ENCODE peak calls at places on chromosome 5, in ten cellular contexts. F is HL-60, N is transverse colon, P is astrocyte of the spinal cord, S is heart left ventricle, I is PC-9, T is esophagus squamous epithelium, G is Peyer's patch, B is fibroblast of pulmonary artery, H is HepG2. K is an unnamed sample.

GRCh38 chr5:76710991-76711390 is 4.9 kb upstream of the F2R start:
- DNase-seq in B (no peak), G (no peak), I (no peak), P (no peak), S (no peak), F (no peak), N (no peak), H (no peak), T (no peak), K (peak; percentile 94)

GRCh38 chr5:2750026-2750757 is 1.3 kb downstream of the IRX2 start:
- DNase-seq in S (no peak), G (no peak), H (no peak), F (no peak), T (no peak), P (peak; percentile 43), I (no peak), N (no peak), B (no peak), K (no peak)

GRCh38 chr5:71719092-71719964 is at the start of gene CARTPT:
- DNase-seq in N (no peak), H (no peak), S (no peak), F (no peak), G (no peak), P (peak; percentile 16), I (no peak), B (peak; percentile 35), T (no peak), K (no peak)

GRCh38 chr5:150291388-150292385 is 2.1 kb upstream of the CAMK2A start:
- DNase-seq in I (no peak), F (no peak), P (peak; percentile 20), H (no peak), N (no peak), S (no peak), T (no peak), G (no peak), B (no peak), K (no peak)

GRCh38 chr5:172530835-172531703 is 76.7 kb upstream of the SH3PXD2B start:
- DNase-seq in G (no peak), T (no peak), F (no peak), N (no peak), P (no peak), S (no peak), B (no peak), I (no peak), H (no peak), K (no peak)

GRCh38 chr5:124935060-124935459 is 188.6 kb upstream of the ZNF608 start:
- DNase-seq in T (no peak), G (peak; percentile 63), I (no peak), H (no peak), S (no peak), P (no peak), F (no peak), N (peak; percentile 27), B (no peak), K (no peak)

GRCh38 chr5:6581090-6581489 is 51.8 kb downstream of the NSUN2 start:
- DNase-seq in T (no peak), S (no peak), P (no peak), H (no peak), F (no peak), I (no peak), N (no peak), G (no peak), B (no peak), K (no peak)

GRCh38 chr5:94670726-94671125 is 52.3 kb downstream of the SLF1 start:
- DNase-seq in P (no peak), B (peak; percentile 28), I (no peak), N (no peak), H (no peak), S (no peak), F (no peak), G (no peak), T (no peak), K (no peak)

GRCh38 chr5:14420136-14420808 is 161.3 kb upstream of the OTULINL start:
- DNase-seq in H (no peak), G (no peak), F (no peak), B (no peak), N (no peak), T (no peak), I (no peak), P (no peak), S (no peak), K (peak; percentile 32)

GRCh38 chr5:128195316-128195715 is 111.8 kb downstream of the SLC12A2 start:
- DNase-seq in P (no peak), G (no peak), H (no peak), I (no peak), S (no peak), T (no peak), B (no peak), N (no peak), F (no peak), K (no peak)

GRCh38 chr5:154727361-154727760 is 27.8 kb upstream of the LARP1 start:
- DNase-seq in F (peak; percentile 31), T (no peak), S (no peak), B (no peak), H (no peak), N (no peak), I (no peak), G (no peak), P (no peak), K (no peak)

GRCh38 chr5:141628175-141628788 is 8.4 kb downstream of the HDAC3 start:
- DNase-seq in G (no peak), I (no peak), S (no peak), N (no peak), H (no peak), B (no peak), F (no peak), T (no peak), P (no peak), K (no peak)

GRCh38 chr5:113092683-113093082 is 116.1 kb downstream of the DCP2 start:
- DNase-seq in P (no peak), T (no peak), G (no peak), F (no peak), S (no peak), I (no peak), B (no peak), N (no peak), H (no peak), K (peak; percentile 71)

GRCh38 chr5:35338169-35338476 is 107.8 kb upstream of the PRLR start:
- DNase-seq in F (no peak), H (no peak), I (no peak), T (no peak), B (no peak), P (no peak), S (no peak), N (no peak), G (no peak), K (no peak)

GRCh38 chr5:74442466-74442865 is 198.1 kb downstream of the ENC1 start:
- DNase-seq in T (no peak), B (peak; percentile 42), F (no peak), P (no peak), H (no peak), I (no peak), N (no peak), S (no peak), G (no peak), K (no peak)

GRCh38 chr5:58200451-58200850 is 259.4 kb downstream of the PLK2 start:
- DNase-seq in F (no peak), N (no peak), B (no peak), T (no peak), G (no peak), H (no peak), P (no peak), S (no peak), I (no peak), K (no peak)

GRCh38 chr5:123265551-123265950 is 157.7 kb downstream of the CEP120 start:
- DNase-seq in H (no peak), F (no peak), T (no peak), G (no peak), P (peak; percentile 13), N (no peak), I (no peak), B (peak; percentile 14), S (no peak), K (peak; percentile 29)

GRCh38 chr5:173753307-173754168 is 134.6 kb upstream of the CPEB4 start:
- DNase-seq in T (no peak), G (no peak), S (peak; percentile 61), B (peak; percentile 47), H (peak; percentile 82), P (no peak), I (peak; percentile 41), F (no peak), N (no peak), K (peak; percentile 81)

GRCh38 chr5:80125962-80126480 is 90.9 kb downstream of the THBS4 start:
- DNase-seq in G (no peak), P (peak; percentile 84), I (no peak), T (no peak), H (no peak), B (peak; percentile 45), N (no peak), F (peak; percentile 78), S (no peak), K (peak; percentile 58)
- TF ChIP-seq CTCF in G (no peak), P (no peak), I (no peak), T (no peak), H (no peak), B (no peak), N (no peak), F (no peak), S (no peak), K (no peak)

DNA sequence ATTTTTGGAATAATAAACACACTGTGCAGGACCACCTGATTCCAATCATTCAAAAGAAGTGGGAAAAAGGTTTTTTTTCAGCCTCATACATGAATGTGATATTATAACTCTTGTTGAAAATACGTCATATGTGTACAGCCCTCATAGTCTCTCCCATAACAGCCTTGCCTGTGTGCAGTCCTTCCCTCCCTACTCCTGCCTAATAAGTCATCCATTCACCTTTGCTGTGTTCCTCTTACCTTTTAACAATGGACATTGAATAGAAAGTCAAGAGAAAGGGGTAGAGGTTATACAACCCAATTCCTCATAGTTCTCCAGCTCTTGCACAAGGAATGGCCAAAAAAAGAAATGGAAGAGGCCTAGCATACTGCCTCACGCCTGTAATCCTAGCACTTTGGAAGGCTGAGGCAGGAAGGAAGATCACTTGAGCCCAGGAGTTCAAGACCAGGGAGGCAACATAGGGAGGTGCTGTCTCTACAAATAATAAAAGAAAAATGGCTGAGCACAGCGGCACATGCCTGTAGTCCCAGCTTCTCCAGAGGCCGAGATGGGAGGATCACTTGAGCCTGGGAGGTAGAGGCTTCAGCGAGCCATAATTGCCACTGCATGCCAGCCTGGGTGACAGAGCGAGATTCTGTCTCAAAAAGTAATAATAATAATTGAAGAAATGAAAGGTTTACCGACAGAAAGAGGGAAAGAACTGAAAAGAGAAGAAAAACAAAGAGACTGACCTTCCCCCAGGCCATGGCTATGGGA is 356.1 kb upstream of the KIF2A start:
- DNase-seq in T (no peak), N (no peak), H (no peak), F (no peak), I (no peak), G (no peak), P (no peak), B (no peak), S (no peak), K (no peak)
- H3K4me3 ChIP-seq in T (no peak overlapping the region), N (no peak overlapping the region), H (no peak overlapping the region), F (no peak overlapping the region), I (no peak overlapping the region), G (no peak overlapping the region), P (no peak overlapping the region), B (no peak overlapping the region), S (no peak overlapping the region), K (no peak overlapping the region)

GRCh38 chr5:36370073-36370472 is 68.4 kb upstream of the RANBP3L start:
- DNase-seq in G (no peak), F (no peak), N (no peak), H (no peak), B (no peak), T (no peak), P (no peak), S (no peak), I (no peak), K (no peak)
- TF ChIP-seq CTCF in G (no peak), F (no peak), N (no peak), H (no peak), B (no peak), T (no peak), P (no peak), S (no peak), I (no peak), K (no peak)

GRCh38 chr5:138140268-138140667 is 1.0 kb upstream of the NME5 start:
- DNase-seq in H (no peak), B (no peak), S (no peak), F (no peak), T (no peak), I (no peak), P (no peak), G (no peak), N (no peak), K (no peak)
- H3K4me3 ChIP-seq in H (no peak overlapping the region), B (no peak overlapping the region), S (no peak overlapping the region), F (no peak overlapping the region), T (no peak overlapping the region), I (no peak overlapping the region), P (no peak overlapping the region), G (no peak overlapping the region), N (no peak overlapping the region), K (no peak overlapping the region)

K was measured in bronchial epithelial cell.